ENCODE peak calls at places on chromosomes 4 and X, in four cellular contexts. J is H1, E is K562, K is GM12878. Z is an unnamed sample.
A peak's percentile ranks its signal among the peaks of the same experiment; 100 is the strongest.

GRCh38 chrX:154378799-154379568 is at the start of gene EMD:
- DNase-seq in J (peak; percentile 90), K (peak; percentile 87), E (peak; percentile 80), Z (peak; percentile 96)

GRCh38 chrX:5458300-5458699 is 770.4 kb downstream of the NLGN4X start:
- DNase-seq in K (no peak), E (no peak), J (no peak), Z (no peak)

GRCh38 chr4:177371452-177371851 is 61.8 kb downstream of the NEIL3 start:
- DNase-seq in E (no peak), J (no peak), K (no peak), Z (no peak)

GRCh38 chr4:67770422-67770821 is 16.2 kb upstream of the GNRHR start:
- DNase-seq in K (no peak), E (no peak), J (no peak), Z (no peak)

GRCh38 chrX:49995021-49995731 is 72.8 kb downstream of the CLCN5 start:
- DNase-seq in E (no peak), K (no peak), J (no peak), Z (peak; percentile 77)

GRCh38 chr4:77695769-77696168 is 90.1 kb downstream of the CXCL13 start:
- DNase-seq in K (no peak), J (no peak), E (no peak), Z (peak; percentile 97)

GRCh38 chrX:21479695-21480280 is 105.6 kb downstream of the CNKSR2 start:
- DNase-seq in K (no peak), J (no peak), E (no peak), Z (peak; percentile 54)

GRCh38 chrX:45479835-45480422 is 279.3 kb upstream of the DIPK2B start:
- DNase-seq in E (no peak), J (no peak), K (no peak), Z (peak; percentile 91)

GRCh38 chr4:134531013-134531412 is 329.4 kb upstream of the PABPC4L start:
- DNase-seq in J (no peak), K (no peak), E (no peak), Z (no peak)

GRCh38 chr4:112589207-112589606 is 47.5 kb downstream of the ZGRF1 start:
- DNase-seq in E (peak; percentile 18), K (no peak), J (no peak), Z (peak; percentile 23)

GRCh38 chr4:118968813-118969212 is 80.2 kb downstream of the SYNPO2 start:
- DNase-seq in K (no peak), E (no peak), J (no peak), Z (no peak)

GRCh38 chr4:158801066-158801465 is 32.2 kb downstream of the FNIP2 start:
- DNase-seq in K (no peak), E (no peak), J (no peak), Z (no peak)

GRCh38 chrX:150602743-150603142 is 34.3 kb downstream of the MTM1 start:
- DNase-seq in J (no peak), E (no peak), K (no peak), Z (no peak)

GRCh38 chr4:60296381-60296780 is 903.7 kb upstream of the ADGRL3 start:
- DNase-seq in K (no peak), J (no peak), E (no peak), Z (no peak)

GRCh38 chrX:19807414-19807813 is 80.0 kb downstream of the SH3KBP1 start:
- DNase-seq in J (no peak), E (no peak), K (no peak), Z (no peak)

GRCh38 chr4:23915459-23916132 is 25.7 kb upstream of the PPARGC1A start:
- DNase-seq in E (no peak), J (no peak), K (no peak), Z (no peak)

GRCh38 chrX:46837543-46838481 is 969 bp downstream of the RP2 start:
- DNase-seq in K (no peak), J (no peak), E (no peak), Z (peak; percentile 46)

GRCh38 chrX:9195199-9195880 is 161.4 kb upstream of the FAM9B start:
- DNase-seq in J (no peak), K (no peak), E (no peak), Z (no peak)

GRCh38 chr4:86523333-86523732 is 70.8 kb upstream of the PTPN13 start:
- DNase-seq in J (no peak), E (no peak), K (no peak), Z (no peak)

GRCh38 chr4:113576947-113577678 is 184.4 kb downstream of the CAMK2D start:
- DNase-seq in K (no peak), J (no peak), E (no peak), Z (no peak)

GRCh38 chr4:108029731-108030130 is 40.0 kb downstream of the HADH start:
- DNase-seq in E (no peak), K (no peak), J (no peak), Z (peak; percentile 59)

GRCh38 chrX:40097492-40098263 is at the start of gene BCOR:
- DNase-seq in J (peak; percentile 63), K (no peak), E (peak; percentile 60), Z (peak; percentile 58)

GRCh38 chrX:8731579-8732395 is at the start of gene ANOS1:
- DNase-seq in J (peak; percentile 71), E (no peak), K (no peak), Z (no peak)

GRCh38 chrX:21354725-21355124 is 19.5 kb upstream of the CNKSR2 start:
- DNase-seq in E (no peak), J (no peak), K (no peak), Z (no peak)

GRCh38 chrX:76148011-76148665 is 24.7 kb upstream of the PBDC1 start:
- DNase-seq in J (no peak), E (no peak), K (peak; percentile 20), Z (peak; percentile 25)

GRCh38 chr4:54063224-54063623 is 1.2 kb downstream of the CHIC2 start:
- DNase-seq in J (no peak), E (no peak), K (no peak), Z (peak; percentile 60)

GRCh38 chr4:140071806-140072205 is 82.2 kb downstream of the MAML3 start:
- DNase-seq in K (peak; percentile 35), J (no peak), E (no peak), Z (peak; percentile 91)

GRCh38 chrX:25130619-25131018 is 114.9 kb upstream of the ARX start:
- DNase-seq in E (no peak), K (no peak), J (no peak), Z (no peak)

GRCh38 chrX:147911192-147912022 is at the start of gene FMR1:
- DNase-seq in J (peak; percentile 85), K (peak; percentile 60), E (peak; percentile 98), Z (peak; percentile 86)

GRCh38 chr4:69239777-69240176 is 25.2 kb upstream of the UGT2B11 start:
- DNase-seq in E (no peak), J (no peak), K (no peak), Z (no peak)

GRCh38 chr4:64146030-64146429 is 263.2 kb downstream of the TECRL start:
- DNase-seq in E (no peak), J (no peak), K (no peak), Z (no peak)

GRCh38 chrX:13102636-13103035 is 58.2 kb upstream of the FAM9C start:
- DNase-seq in J (no peak), K (no peak), E (no peak), Z (peak; percentile 29)

DNA sequence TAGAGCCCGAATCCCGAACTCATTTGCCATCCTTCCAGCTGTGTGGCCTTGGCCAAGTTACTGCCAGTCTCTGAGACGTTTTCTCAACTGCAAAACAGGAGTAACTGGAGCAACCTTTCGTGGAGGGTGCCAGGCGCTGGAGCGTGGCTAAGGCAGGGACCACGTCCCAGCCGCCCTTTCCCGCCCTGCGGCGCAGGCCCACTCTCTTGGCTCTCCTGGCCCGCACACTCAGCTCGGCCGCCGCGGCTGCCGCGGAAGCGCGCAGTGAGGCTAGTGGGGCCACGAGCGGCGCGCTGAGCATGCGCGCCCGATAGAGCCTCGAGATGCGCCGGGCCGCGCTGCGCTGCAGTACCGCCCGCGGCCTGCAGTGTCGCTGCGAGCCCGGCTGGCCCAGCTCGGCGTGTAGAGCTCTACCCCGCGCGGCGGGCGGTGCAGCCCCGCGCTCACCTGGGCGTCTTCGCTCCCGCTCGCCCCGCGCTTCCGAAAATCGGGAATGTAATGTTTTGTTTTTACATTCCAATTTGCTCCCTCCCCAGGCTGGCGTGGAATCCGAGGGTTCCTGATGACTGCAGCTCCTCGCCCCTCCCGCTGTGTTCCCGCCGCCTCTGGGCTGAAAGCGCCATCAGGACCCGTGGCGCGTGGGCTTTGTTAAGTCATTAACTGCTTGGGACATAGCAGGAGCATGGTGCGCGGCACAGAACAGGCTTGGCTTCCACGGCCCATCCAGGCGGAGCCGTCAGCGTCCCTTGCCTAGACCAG is 4.0 kb upstream of the ZNF518B start:
- DNase-seq in E (peak; percentile 83), J (peak; percentile 86), K (peak; percentile 31), Z (peak; percentile 57)
- TF ChIP-seq CHD1 in E (no peak), J (no peak), K (no peak), Z (no peak)

GRCh38 chr4:115042496-115042895 is 70.9 kb downstream of the NDST4 start:
- DNase-seq in J (no peak), K (no peak), E (no peak), Z (no peak)
- TF ChIP-seq CHD1 in J (no peak), K (no peak), E (no peak), Z (no peak)

GRCh38 chrX:107741318-107741813 is 34.2 kb downstream of the TSC22D3 start:
- DNase-seq in J (no peak), E (no peak), K (no peak), Z (no peak)

GRCh38 chrX:107739541-107739940 is 36.0 kb downstream of the TSC22D3 start:
- DNase-seq in K (no peak), J (no peak), E (no peak), Z (no peak)

GRCh38 chrX:107743995-107744394 is 31.6 kb downstream of the TSC22D3 start:
- DNase-seq in K (no peak), E (no peak), J (no peak), Z (no peak)

GRCh38 chrX:107744868-107745267 is 30.7 kb downstream of the TSC22D3 start:
- DNase-seq in E (no peak), J (no peak), K (no peak), Z (no peak)

DNA sequence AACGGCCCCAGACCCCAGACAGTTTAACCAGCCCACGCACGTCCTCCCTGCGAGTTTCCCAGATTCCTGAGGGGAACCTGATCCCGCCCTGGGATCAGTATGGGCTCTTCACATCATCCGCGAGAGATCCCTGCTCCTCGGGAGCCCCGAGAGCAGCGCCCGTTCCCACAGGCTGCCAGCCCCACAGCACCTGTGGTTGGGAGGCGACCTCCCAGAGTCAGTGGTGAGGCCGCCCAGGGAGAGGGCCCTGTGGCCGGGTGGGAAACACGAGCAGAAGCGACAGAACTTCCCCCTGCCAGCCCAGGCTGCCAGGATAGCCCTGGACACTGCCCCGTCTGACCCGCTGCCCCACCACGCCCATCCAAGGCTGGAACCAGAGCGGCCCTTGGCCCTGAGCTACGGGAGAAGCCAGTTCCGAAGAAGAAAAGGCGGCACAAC is 32.8 kb downstream of the TSC22D3 start:
- DNase-seq in J (no peak), E (no peak), K (no peak), Z (no peak)
- TF ChIP-seq CHD1 in J (no peak), E (no peak), K (no peak), Z (no peak)

DNA sequence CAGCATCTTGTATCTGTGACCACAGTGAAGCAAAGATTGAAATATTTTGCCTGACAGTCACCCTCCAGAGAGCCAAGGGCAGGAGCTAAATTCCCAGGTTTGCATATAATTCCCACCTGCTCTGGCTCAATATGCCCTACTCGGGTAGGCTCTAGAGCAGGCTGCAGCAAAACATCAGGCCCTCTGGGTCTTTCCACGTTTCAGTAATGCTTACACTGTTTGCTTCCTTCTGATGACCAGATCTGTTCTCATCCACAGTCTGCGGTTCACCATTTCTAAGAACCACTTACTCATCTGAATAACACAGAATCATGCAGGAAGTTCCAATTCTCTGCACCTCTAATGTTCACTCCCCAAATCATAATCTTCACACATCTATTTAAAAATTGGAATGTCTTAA is 141.4 kb downstream of the PPP3CA start:
- DNase-seq in E (no peak), K (peak; percentile 3), J (no peak), Z (peak; percentile 63)
- TF ChIP-seq CHD1 in E (no peak), K (no peak), J (no peak), Z (no peak)

Z was measured in IMR-90.